ENCODE peak calls at places on chromosomes 6 and 20, in four cellular contexts. J is A549, N is WTC11, M is K562. T is an unnamed sample.

GRCh38 chr20:24063100-24063499 is 74.5 kb upstream of the GGTLC1 start:
- DNase-seq in J (no peak), N (no peak), M (no peak), T (no peak)

GRCh38 chr6:75201901-75202672 is 3.8 kb downstream of the COL12A1 start:
- DNase-seq in J (no peak), N (peak), M (no peak), T (no peak)

GRCh38 chr6:110331383-110331782 is 26.8 kb downstream of the METTL24 start:
- DNase-seq in J (no peak), N (no peak), M (no peak), T (no peak)

GRCh38 chr20:46174469-46175126 is 56.5 kb downstream of the CD40 start:
- DNase-seq in M (peak), J (peak), N (peak), T (peak)

GRCh38 chr6:2524090-2524489 is 226.6 kb downstream of the MYLK4 start:
- DNase-seq in N (no peak), J (no peak), M (no peak), T (peak)

GRCh38 chr20:49276895-49277785 is 717 bp downstream of the ZNFX1 start:
- DNase-seq in J (no peak), M (peak), N (peak), T (no peak)

GRCh38 chr6:29504961-29505360 is 17.2 kb upstream of the MAS1L start:
- DNase-seq in N (no peak), M (no peak), J (no peak), T (no peak)

GRCh38 chr6:44931385-44931784 is 396.7 kb upstream of the RUNX2 start:
- DNase-seq in N (no peak), M (no peak), J (no peak), T (no peak)

GRCh38 chr20:60512436-60512835 is 554.2 kb downstream of the CDH26 start:
- DNase-seq in J (no peak), N (no peak), M (no peak), T (peak)

GRCh38 chr20:3785240-3786125 is 1.1 kb downstream of the CENPB start:
- DNase-seq in M (peak), N (peak), J (no peak), T (no peak)

GRCh38 chr6:158441639-158442308 is 118.1 kb upstream of the TMEM181 start:
- DNase-seq in J (no peak), N (no peak), M (no peak), T (no peak)

GRCh38 chr6:136616527-136616926 is 66.3 kb upstream of the MAP7 start:
- DNase-seq in M (no peak), N (no peak), J (no peak), T (no peak)

GRCh38 chr6:99276747-99277146 is 72.7 kb downstream of the FAXC start:
- DNase-seq in J (no peak), N (no peak), M (no peak), T (no peak)

GRCh38 chr6:20717743-20718142 is 183.5 kb downstream of the CDKAL1 start:
- DNase-seq in N (no peak), M (no peak), J (no peak), T (no peak)

GRCh38 chr6:134288538-134289203 is 29.2 kb downstream of the SGK1 start:
- DNase-seq in J (no peak), N (no peak), M (no peak), T (no peak)

GRCh38 chr20:33465536-33466302 is 22.2 kb upstream of the SNTA1 start:
- DNase-seq in N (no peak), M (no peak), J (no peak), T (peak)

GRCh38 chr20:43911066-43911465 is 3.6 kb upstream of the TOX2 start:
- DNase-seq in N (no peak), M (no peak), J (no peak), T (no peak)

GRCh38 chr6:5115168-5115567 is 30.0 kb downstream of the PPP1R3G start:
- DNase-seq in M (no peak), N (no peak), J (peak), T (peak)

GRCh38 chr6:29965873-29966601 is 23.7 kb downstream of the HLA-A start:
- DNase-seq in M (peak), N (no peak), J (peak), T (peak)

GRCh38 chr6:12064538-12064937 is 52.4 kb downstream of the HIVEP1 start:
- DNase-seq in M (no peak), J (no peak), N (no peak), T (no peak)

GRCh38 chr6:113428702-113429101 is 428.4 kb upstream of the MARCKS start:
- DNase-seq in M (no peak), J (no peak), N (no peak), T (no peak)

DNA sequence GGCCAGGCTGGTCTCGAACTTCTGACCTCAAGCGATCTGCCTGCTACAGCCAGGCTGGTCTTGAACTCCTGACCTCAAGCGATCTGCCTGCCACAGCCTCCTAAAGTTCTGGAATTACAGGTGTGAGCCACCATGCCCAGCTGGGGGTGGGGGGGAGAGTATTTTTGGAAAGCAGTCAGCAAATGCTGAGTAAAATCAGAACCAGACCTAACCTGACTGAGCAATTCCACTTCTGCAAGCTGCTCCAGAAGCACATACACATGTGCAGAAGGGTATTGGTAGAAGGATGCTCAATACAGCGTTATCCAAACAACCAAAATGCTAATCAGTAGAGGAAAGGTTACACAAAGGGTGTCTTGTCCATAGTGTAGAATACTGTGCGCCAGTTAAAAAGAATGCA is 74.4 kb downstream of the DTD1 start:
- DNase-seq in J (no peak), M (no peak), N (no peak), T (peak)
- TF ChIP-seq NR3C1 in J (no peak), M (no peak), N (no peak), T (no peak)

GRCh38 chr6:84618046-84618752 is 146.2 kb downstream of the TBX18 start:
- DNase-seq in N (no peak), M (no peak), J (no peak), T (no peak)
- TF ChIP-seq NR3C1 in N (no peak), M (no peak), J (no peak), T (no peak)

GRCh38 chr6:122712864-122713612 is 66.5 kb upstream of the FABP7 start:
- DNase-seq in J (no peak), M (no peak), N (no peak), T (no peak)
- TF ChIP-seq NR3C1 in J (no peak), M (no peak), N (no peak), T (no peak)

GRCh38 chr20:36215778-36216177 is 20.5 kb upstream of the AAR2 start:
- DNase-seq in J (no peak), N (no peak), M (no peak), T (no peak)

GRCh38 chr20:36216314-36217025 is 19.8 kb upstream of the AAR2 start:
- DNase-seq in N (no peak), M (no peak), J (no peak), T (no peak)

GRCh38 chr20:36214684-36215256 is 21.5 kb upstream of the AAR2 start:
- DNase-seq in N (peak), M (peak), J (peak), T (peak)

GRCh38 chr20:36218380-36219064 is 17.8 kb upstream of the AAR2 start:
- DNase-seq in M (no peak), J (no peak), N (no peak), T (no peak)

DNA sequence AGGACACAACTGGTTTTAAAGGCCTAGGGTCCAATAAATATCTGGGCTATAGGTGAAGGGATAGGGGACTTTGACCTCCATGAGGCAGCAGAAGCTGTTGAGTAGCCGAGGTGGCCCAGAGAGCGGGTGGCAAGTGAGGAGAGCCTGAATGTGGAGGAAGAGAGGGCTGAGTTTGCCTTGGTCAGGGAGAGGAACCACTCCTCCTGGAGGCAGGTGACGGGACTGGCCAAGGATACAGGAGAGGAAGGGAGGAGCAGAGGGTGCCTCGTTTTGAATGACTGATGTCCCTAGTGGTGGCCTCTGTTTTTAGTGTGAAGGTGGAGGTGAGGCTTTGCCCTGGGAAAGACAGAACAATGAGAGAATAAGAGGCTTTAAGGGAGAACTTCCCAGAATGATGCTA is 19.1 kb upstream of the AAR2 start:
- DNase-seq in M (peak), N (peak), J (peak), T (peak)
- TF ChIP-seq NR3C1 in M (no peak), N (no peak), J (no peak), T (no peak)

GRCh38 chr6:96657344-96657743 is 94.4 kb downstream of the FHL5 start:
- DNase-seq in M (no peak), N (no peak), J (no peak), T (no peak)
- TF ChIP-seq NR3C1 in M (no peak), N (no peak), J (no peak), T (no peak)

GRCh38 chr6:33839399-33840063 is 35.7 kb upstream of the MLN start:
- DNase-seq in N (no peak), J (no peak), M (no peak), T (no peak)

GRCh38 chr6:33840064-33840926 is 36.5 kb upstream of the MLN start:
- DNase-seq in N (no peak), J (peak), M (peak), T (peak)

GRCh38 chr6:33837070-33837469 is 33.3 kb upstream of the MLN start:
- DNase-seq in M (no peak), J (no peak), N (no peak), T (no peak)

GRCh38 chr6:33838979-33839378 is 35.2 kb upstream of the MLN start:
- DNase-seq in N (no peak), J (no peak), M (no peak), T (no peak)

DNA sequence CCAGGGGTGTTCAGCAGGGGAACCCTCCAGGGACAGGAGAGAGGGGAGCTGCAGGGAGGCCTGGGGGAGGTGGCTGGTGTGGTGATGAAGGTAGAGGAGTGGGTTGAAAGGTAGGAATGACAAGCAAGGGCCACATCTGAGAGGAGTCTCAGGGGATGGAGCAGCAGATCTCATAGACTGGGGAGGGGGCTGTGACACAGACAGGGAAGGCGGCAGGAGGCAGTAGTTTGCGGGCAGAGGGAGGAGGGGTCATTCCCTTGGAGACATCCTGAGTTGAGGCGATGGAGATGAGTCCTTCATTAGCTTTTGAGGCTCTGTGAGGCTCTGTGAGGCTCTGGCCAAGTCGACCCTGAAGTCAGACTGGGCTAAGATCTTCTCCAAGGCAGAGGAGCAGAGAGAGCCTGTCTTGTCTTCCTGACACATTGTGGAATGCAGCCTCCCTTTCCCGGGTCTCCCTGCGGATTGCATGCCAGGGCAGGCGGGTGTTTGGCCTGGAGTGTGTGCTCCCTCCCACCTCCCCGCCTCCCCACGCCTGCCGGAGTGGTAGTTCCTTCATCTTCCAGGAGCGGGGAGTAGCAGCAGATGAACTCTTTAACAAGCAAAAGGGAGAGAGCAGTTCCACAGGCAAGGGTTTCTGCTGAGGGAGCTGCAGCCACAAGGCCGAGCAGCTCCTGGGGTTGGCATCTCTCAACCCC is 34.3 kb upstream of the MLN start:
- DNase-seq in M (no peak), N (peak), J (no peak), T (no peak)
- TF ChIP-seq NR3C1 in M (no peak), N (no peak), J (no peak), T (no peak)

DNA sequence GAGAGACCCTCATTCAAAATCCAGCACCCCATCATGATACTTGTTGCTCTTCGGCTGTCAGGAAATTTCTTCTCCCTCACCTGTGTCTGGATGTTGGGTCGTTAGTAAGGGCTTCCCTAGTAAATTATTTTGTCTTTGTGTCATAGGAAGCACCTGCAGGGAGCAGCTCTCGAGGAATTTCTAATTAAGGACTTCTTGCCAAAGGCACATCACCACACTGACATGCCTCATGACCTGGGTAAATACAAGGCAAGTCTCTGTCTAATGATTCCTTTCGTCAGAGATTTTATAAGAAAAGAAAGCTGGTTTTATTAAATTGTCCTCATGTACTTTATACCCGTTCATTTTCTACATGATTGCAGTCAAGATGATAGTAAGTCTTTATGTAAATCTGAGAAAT is at the start of gene NOX3:
- DNase-seq in M (no peak), J (no peak), N (no peak), T (no peak)
- TF ChIP-seq NR3C1 in M (no peak), J (no peak), N (no peak), T (no peak)

GRCh38 chr6:35258336-35258735 is 1.2 kb upstream of the ZNF76 start:
- DNase-seq in M (no peak), N (no peak), J (no peak), T (no peak)

GRCh38 chr6:35259946-35260626 is 551 bp downstream of the ZNF76 start:
- DNase-seq in N (peak), J (peak), M (peak), T (peak)

GRCh38 chr6:35260642-35261570 is 1.4 kb downstream of the ZNF76 start:
- DNase-seq in J (no peak), N (no peak), M (no peak), T (no peak)

GRCh38 chr6:35259194-35259945 is at the start of gene ZNF76:
- DNase-seq in J (peak), M (peak), N (peak), T (peak)

DNA sequence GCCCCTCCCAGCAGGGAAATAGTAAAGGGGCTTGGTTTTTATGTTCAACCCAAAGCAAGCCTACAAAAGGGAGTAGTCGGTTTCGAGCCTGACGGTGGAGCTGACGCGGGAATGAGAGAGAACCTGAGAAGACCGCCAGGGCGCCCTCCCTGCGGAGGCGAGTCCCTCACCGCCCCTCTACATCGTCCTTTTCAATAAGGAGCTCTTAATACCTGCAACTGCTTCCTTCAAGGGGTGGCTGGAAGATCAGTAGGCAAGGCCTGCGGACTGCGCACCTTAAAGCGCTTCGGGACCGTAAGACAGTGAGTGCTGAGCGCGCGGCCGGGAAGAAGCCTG is 709 bp upstream of the ZNF76 start:
- DNase-seq in N (no peak), M (peak), J (peak), T (peak)
- TF ChIP-seq NR3C1 in N (no peak), M (no peak), J (no peak), T (no peak)

DNA sequence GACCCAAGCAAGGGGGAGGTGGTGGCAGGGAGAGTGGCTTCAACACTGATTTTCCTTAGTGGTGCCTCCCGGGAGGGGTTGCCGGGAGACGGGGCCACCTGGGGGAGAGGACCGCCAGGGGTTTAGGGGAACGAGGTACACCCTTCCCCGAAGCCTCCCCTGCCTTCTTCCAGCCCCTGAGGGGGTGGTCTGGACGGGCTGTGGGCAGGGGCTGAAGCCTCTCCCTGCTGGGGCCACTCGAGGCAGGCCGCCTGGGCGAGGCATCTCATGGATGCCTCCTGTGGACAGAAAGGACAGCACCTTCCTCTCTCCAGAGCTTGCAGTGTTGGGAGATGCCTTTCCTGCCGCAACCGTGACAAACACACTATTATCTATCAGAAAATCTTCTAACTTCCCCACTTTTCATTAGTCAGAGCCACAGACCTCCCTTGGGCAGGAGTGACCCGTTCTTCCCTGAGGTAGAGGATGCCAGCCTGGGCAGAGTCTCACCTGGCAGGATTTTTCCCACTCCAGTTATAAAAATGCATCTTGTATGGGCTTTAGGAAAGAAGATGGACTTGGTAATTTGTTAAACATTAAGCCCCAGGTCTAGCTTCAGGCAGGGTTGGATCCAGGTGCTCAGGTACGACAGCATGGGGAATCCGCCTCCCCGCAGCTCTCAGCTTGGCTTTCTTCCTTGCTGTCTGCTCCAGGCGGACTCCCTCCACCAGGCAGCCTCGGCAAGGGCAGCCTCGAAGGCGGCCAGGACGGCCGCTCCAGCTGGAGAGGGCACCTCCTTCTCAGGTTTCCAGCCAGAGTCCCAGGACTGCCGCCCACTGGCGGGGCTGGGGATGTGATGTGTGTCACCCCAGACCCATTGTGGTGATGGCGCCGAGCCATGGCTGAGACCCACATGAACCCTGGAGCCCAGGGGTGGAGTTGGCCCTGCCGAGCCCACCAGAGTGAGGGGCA is 11.0 kb downstream of the HRH3 start:
- DNase-seq in J (peak), N (peak), M (peak), T (peak)
- TF ChIP-seq NR3C1 in J (no peak), N (no peak), M (no peak), T (no peak)

DNA sequence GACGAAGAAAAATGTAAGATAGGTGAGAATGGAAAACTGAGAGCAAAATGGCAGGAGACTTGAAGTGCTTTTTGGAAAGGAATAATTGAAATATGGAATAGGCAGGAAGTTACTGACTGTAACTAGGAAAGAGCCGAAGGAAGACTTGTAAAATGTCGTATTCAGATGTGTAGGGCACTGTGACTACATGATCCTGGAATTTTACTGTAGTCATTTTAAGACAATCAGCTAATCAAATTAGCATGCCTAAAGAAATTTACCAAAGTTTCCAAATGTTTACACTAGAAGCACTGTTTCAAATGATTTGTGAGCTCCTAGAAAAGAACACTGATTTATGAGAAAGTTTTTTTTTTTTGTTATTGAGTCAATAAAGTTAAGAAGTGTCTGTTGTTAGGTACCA is 21.2 kb upstream of the ADIG start:
- DNase-seq in N (no peak), J (no peak), M (no peak), T (no peak)
- TF ChIP-seq NR3C1 in N (no peak), J (no peak), M (no peak), T (no peak)

T was measured in HepG2.